ENCODE peak calls at places on chromosomes 6 and 20, in four cellular contexts. One of them, this sample, is unnamed. For H3K79me2, the result is how much of the 10 kb centered on the place peaks cover.

GRCh38 chr20:50546729-50547314 is 36.6 kb downstream of the PTPN1 start:
- DNase-seq in MM.1S: no peak
- DNase-seq in PC-3: no peak
- DNase-seq in GM23338: no peak
- DNase-seq in this sample: peak

GRCh38 chr6:166625356-166625755 is 1.7 kb downstream of the RPS6KA2 start:
- DNase-seq in PC-3: peak
- DNase-seq in GM23338: no peak
- DNase-seq in MM.1S: no peak
- DNase-seq in this sample: no peak

GRCh38 chr20:63939061-63939935 is 16.9 kb downstream of the UCKL1 start:
- DNase-seq in MM.1S: no peak
- DNase-seq in GM23338: peak
- DNase-seq in PC-3: no peak
- DNase-seq in this sample: no peak

GRCh38 chr20:50593005-50593335 is 82.8 kb downstream of the PTPN1 start:
- DNase-seq in GM23338: no peak
- DNase-seq in MM.1S: no peak
- DNase-seq in PC-3: no peak
- DNase-seq in this sample: no peak

GRCh38 chr6:112701201-112701600 is 354.1 kb downstream of the RFPL4B start:
- DNase-seq in GM23338: no peak
- DNase-seq in MM.1S: no peak
- DNase-seq in PC-3: peak
- DNase-seq in this sample: no peak

GRCh38 chr6:82348130-82348529 is 15.5 kb upstream of the TPBG start:
- DNase-seq in MM.1S: no peak
- DNase-seq in GM23338: peak
- DNase-seq in PC-3: peak
- DNase-seq in this sample: no peak

GRCh38 chr6:128605961-128606360 is 85.6 kb upstream of the PTPRK start:
- DNase-seq in GM23338: no peak
- DNase-seq in MM.1S: no peak
- DNase-seq in PC-3: no peak
- DNase-seq in this sample: no peak

GRCh38 chr6:11644071-11644470 is 106.5 kb downstream of the TMEM170B start:
- DNase-seq in GM23338: no peak
- DNase-seq in PC-3: no peak
- DNase-seq in MM.1S: no peak
- DNase-seq in this sample: no peak

GRCh38 chr6:42984924-42985475 is 630 bp downstream of the PPP2R5D start:
- DNase-seq in GM23338: peak
- DNase-seq in PC-3: peak
- DNase-seq in MM.1S: no peak
- DNase-seq in this sample: peak

GRCh38 chr6:15528870-15529269 is 134.0 kb downstream of the DTNBP1 start:
- DNase-seq in PC-3: no peak
- DNase-seq in GM23338: no peak
- DNase-seq in MM.1S: no peak
- DNase-seq in this sample: no peak

GRCh38 chr6:167232355-167232754 is 58.8 kb upstream of the UNC93A start:
- DNase-seq in PC-3: no peak
- DNase-seq in GM23338: no peak
- DNase-seq in MM.1S: no peak
- DNase-seq in this sample: no peak

GRCh38 chr20:53917145-53918009 is 153.0 kb downstream of the BCAS1 start:
- DNase-seq in PC-3: peak
- DNase-seq in GM23338: no peak
- DNase-seq in MM.1S: no peak
- DNase-seq in this sample: no peak

GRCh38 chr6:38173909-38174308 is 354.4 kb downstream of the ZFAND3 start:
- DNase-seq in GM23338: no peak
- DNase-seq in MM.1S: no peak
- DNase-seq in PC-3: no peak
- DNase-seq in this sample: no peak

GRCh38 chr20:24766826-24767622 is 182.0 kb upstream of the CST7 start:
- DNase-seq in GM23338: no peak
- DNase-seq in MM.1S: no peak
- DNase-seq in PC-3: peak
- DNase-seq in this sample: no peak

GRCh38 chr20:44739952-44740351 is 5.7 kb upstream of the KCNK15 start:
- DNase-seq in PC-3: no peak
- DNase-seq in MM.1S: no peak
- DNase-seq in GM23338: no peak
- DNase-seq in this sample: no peak

GRCh38 chr20:37714973-37715657 is 21.3 kb downstream of the CTNNBL1 start:
- DNase-seq in GM23338: no peak
- DNase-seq in MM.1S: no peak
- DNase-seq in PC-3: no peak
- DNase-seq in this sample: no peak

GRCh38 chr20:10667077-10667401 is 6.8 kb downstream of the JAG1 start:
- DNase-seq in MM.1S: no peak
- DNase-seq in GM23338: no peak
- DNase-seq in PC-3: no peak
- DNase-seq in this sample: no peak

GRCh38 chr20:57698867-57699275 is 10.9 kb downstream of the PMEPA1 start:
- DNase-seq in MM.1S: no peak
- DNase-seq in GM23338: no peak
- DNase-seq in PC-3: no peak
- DNase-seq in this sample: no peak

GRCh38 chr6:102494808-102495207 is 1101.3 kb downstream of the GRIK2 start:
- DNase-seq in PC-3: no peak
- DNase-seq in GM23338: no peak
- DNase-seq in MM.1S: no peak
- DNase-seq in this sample: no peak

GRCh38 chr6:90123796-90124195 is 172.8 kb downstream of the BACH2 start:
- DNase-seq in PC-3: no peak
- DNase-seq in GM23338: no peak
- DNase-seq in MM.1S: no peak
- DNase-seq in this sample: no peak

GRCh38 chr6:90610291-90610670 is 23.4 kb upstream of the MAP3K7 start:
- DNase-seq in MM.1S: no peak
- DNase-seq in PC-3: no peak
- DNase-seq in GM23338: peak
- DNase-seq in this sample: no peak

GRCh38 chr6:37516076-37516919 is 16.6 kb upstream of the CCDC167 start:
- DNase-seq in GM23338: peak
- DNase-seq in PC-3: peak
- DNase-seq in MM.1S: peak
- DNase-seq in this sample: peak

GRCh38 chr20:3312940-3313656 is 74.1 kb upstream of the SLC4A11 start:
- DNase-seq in PC-3: peak
- DNase-seq in MM.1S: no peak
- DNase-seq in GM23338: no peak
- DNase-seq in this sample: no peak

GRCh38 chr6:160379464-160379863 is 31.3 kb downstream of the SLC22A3 start:
- DNase-seq in GM23338: no peak
- DNase-seq in MM.1S: no peak
- DNase-seq in PC-3: peak
- DNase-seq in this sample: no peak

GRCh38 chr6:137661601-137662000 is 167.4 kb upstream of the OLIG3 start:
- DNase-seq in PC-3: peak
- DNase-seq in MM.1S: peak
- DNase-seq in GM23338: peak
- DNase-seq in this sample: peak

GRCh38 chr6:89400912-89401399 is 11.1 kb downstream of the RRAGD start:
- DNase-seq in MM.1S: no peak
- DNase-seq in PC-3: no peak
- DNase-seq in GM23338: no peak
- DNase-seq in this sample: no peak

GRCh38 chr6:23446394-23447001 is 679.5 kb upstream of the NRSN1 start:
- DNase-seq in GM23338: peak
- DNase-seq in PC-3: peak
- DNase-seq in MM.1S: peak
- DNase-seq in this sample: no peak

GRCh38 chr20:11117808-11118528 is 444.2 kb upstream of the JAG1 start:
- DNase-seq in MM.1S: no peak
- DNase-seq in PC-3: peak
- DNase-seq in GM23338: no peak
- DNase-seq in this sample: no peak

GRCh38 chr6:28980137-28980796 is 24.8 kb downstream of the ZNF311 start:
- DNase-seq in GM23338: no peak
- DNase-seq in PC-3: no peak
- DNase-seq in MM.1S: no peak
- DNase-seq in this sample: no peak

GRCh38 chr6:151001387-151002063 is 136.0 kb downstream of the MTHFD1L start:
- DNase-seq in GM23338: peak
- DNase-seq in MM.1S: no peak
- DNase-seq in PC-3: no peak
- DNase-seq in this sample: no peak

DNA sequence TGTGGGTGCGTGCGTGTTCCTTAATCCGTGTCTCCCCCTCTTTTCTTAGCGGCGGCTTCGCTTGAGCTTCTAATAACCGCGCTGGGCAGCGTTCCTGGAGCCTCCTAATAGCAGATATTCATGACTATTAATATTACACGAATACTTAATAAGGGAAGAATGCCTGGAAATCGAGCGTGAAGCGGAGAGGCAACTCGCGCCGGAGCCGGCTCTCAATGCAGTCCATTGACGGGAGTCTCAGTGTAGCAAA is 3.0 kb downstream of the TFAP2A start:
- DNase-seq in MM.1S: no peak
- DNase-seq in PC-3: no peak
- DNase-seq in GM23338: no peak
- DNase-seq in this sample: no peak
- H3K79me2 ChIP-seq in MM.1S: under half
- H3K79me2 ChIP-seq in PC-3: half or more
- H3K79me2 ChIP-seq in GM23338: under half
- H3K79me2 ChIP-seq in this sample: under half

GRCh38 chr6:7391244-7391643 is 1.6 kb downstream of the RIOK1 start:
- DNase-seq in GM23338: no peak
- DNase-seq in MM.1S: no peak
- DNase-seq in PC-3: no peak
- DNase-seq in this sample: no peak

GRCh38 chr6:7389162-7389450 is 436 bp downstream of the CAGE1 start:
- DNase-seq in MM.1S: no peak
- DNase-seq in PC-3: peak
- DNase-seq in GM23338: no peak
- DNase-seq in this sample: no peak

GRCh38 chr6:7390218-7390878 is 740 bp downstream of the RIOK1 start:
- DNase-seq in GM23338: no peak
- DNase-seq in PC-3: no peak
- DNase-seq in MM.1S: no peak
- DNase-seq in this sample: peak

GRCh38 chr6:7392402-7392801 is 2.8 kb downstream of the RIOK1 start:
- DNase-seq in GM23338: no peak
- DNase-seq in PC-3: no peak
- DNase-seq in MM.1S: no peak
- DNase-seq in this sample: no peak

DNA sequence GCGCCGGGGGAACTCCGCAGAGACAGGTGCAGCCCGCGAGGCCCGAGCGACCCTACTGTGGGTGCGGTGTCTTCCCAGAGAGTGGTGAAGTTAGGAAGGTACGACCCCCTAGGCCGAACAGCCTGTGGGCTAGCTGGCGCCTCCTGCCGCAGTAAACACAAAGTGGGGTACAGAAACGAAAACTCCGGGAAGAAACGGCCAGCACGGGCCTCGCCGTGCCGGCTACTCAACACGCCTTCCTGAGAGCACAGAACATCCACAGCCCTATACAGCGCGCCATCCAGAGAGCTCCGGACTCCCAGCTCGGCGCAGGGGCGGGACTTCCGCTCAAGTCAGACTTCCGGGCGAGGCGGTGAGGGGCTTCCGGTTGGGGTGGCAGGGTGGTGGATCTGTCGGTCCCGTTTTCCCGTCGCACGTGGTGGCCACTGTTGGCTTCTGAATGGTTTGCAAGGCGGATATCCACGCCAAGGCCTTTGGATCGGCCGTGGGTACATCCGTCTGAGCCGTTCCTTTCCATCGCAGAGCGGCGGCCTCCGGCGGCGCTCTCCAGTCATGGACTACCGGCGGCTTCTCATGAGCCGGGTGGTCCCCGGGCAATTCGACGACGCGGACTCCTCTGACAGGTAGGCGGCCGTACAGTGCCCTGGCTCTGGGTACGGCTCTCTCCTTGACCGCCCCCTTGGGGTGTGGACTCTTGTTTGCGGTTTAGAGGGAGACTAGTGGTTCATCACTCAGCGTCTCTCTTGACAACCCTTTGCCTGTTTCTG is at the start of the genes CAGE1 and RIOK1:
- DNase-seq in MM.1S: peak
- DNase-seq in PC-3: peak
- DNase-seq in GM23338: peak
- DNase-seq in this sample: peak
- TF ChIP-seq CTCF in MM.1S: no peak
- TF ChIP-seq CTCF in PC-3: no peak
- TF ChIP-seq CTCF in GM23338: peak
- TF ChIP-seq CTCF in this sample: no peak

GRCh38 chr6:105401247-105402089 is 1.4 kb downstream of the PREP start:
- DNase-seq in PC-3: no peak
- DNase-seq in MM.1S: no peak
- DNase-seq in GM23338: no peak
- DNase-seq in this sample: no peak
- H3K79me2 ChIP-seq in PC-3: half or more
- H3K79me2 ChIP-seq in MM.1S: half or more
- H3K79me2 ChIP-seq in GM23338: half or more
- H3K79me2 ChIP-seq in this sample: under half

GRCh38 chr20:9354579-9354978 is 159.8 kb upstream of the LAMP5 start:
- DNase-seq in GM23338: no peak
- DNase-seq in MM.1S: no peak
- DNase-seq in PC-3: no peak
- DNase-seq in this sample: no peak

GRCh38 chr20:9363673-9364072 is 150.7 kb upstream of the LAMP5 start:
- DNase-seq in MM.1S: peak
- DNase-seq in PC-3: peak
- DNase-seq in GM23338: no peak
- DNase-seq in this sample: no peak

GRCh38 chr20:9353916-9354276 is 160.5 kb upstream of the LAMP5 start:
- DNase-seq in MM.1S: no peak
- DNase-seq in PC-3: no peak
- DNase-seq in GM23338: no peak
- DNase-seq in this sample: no peak

GRCh38 chr20:9360427-9360826 is 154.0 kb upstream of the LAMP5 start:
- DNase-seq in PC-3: no peak
- DNase-seq in MM.1S: no peak
- DNase-seq in GM23338: no peak
- DNase-seq in this sample: no peak

DNA sequence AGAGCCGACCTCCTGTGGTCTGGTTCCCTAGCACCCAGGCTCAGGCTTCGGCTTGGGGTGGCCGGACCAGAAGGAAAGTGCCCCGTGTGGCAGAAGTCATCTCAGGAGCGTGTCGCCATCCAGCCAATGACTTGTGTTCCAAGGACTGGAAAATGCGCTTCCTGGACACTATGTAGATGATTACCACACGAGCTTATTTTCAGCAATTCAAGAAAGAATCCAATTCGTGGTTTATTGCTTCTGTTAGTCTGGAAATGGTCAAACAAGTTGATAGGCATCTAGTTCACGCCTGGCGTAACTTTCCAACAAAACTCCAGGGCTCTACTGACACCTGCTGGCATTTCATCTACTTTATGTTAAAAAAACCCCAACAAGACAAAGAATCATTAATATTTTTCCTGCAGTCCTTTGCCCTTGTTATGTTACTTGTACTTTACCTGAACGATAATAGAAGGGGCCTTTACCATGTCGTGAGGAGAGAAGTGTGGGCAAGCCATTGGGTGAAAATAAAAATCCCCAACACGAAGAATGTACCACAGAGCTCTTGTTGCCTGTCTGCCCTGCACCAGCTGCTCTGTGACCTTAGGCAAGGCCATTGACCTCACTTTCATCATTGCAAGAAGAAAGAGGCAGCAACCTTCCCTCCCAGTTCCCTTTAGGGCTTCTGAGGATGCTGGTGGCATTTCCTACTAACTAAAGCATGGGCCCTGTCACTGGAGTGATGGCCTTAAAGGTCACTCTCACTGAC is 154.7 kb upstream of the LAMP5 start:
- DNase-seq in MM.1S: peak
- DNase-seq in PC-3: peak
- DNase-seq in GM23338: peak
- DNase-seq in this sample: peak
- TF ChIP-seq CTCF in MM.1S: peak
- TF ChIP-seq CTCF in PC-3: peak
- TF ChIP-seq CTCF in GM23338: peak
- TF ChIP-seq CTCF in this sample: peak